ENCODE peak calls at places on chromosomes 2 and 18, in six cellular contexts. D is K562, U is GM12878, Y is HepG2, Z is H1, E is HCT116. N is an unnamed sample. For H3K4me1, the result is how much of the 10 kb centered on the place peaks cover.

GRCh38 chr2:207474871-207475485 is 54.8 kb upstream of the CREB1 start:
- DNase-seq in E (peak), U (no peak), Z (no peak), Y (peak), D (peak), N (peak)

GRCh38 chr18:24268784-24269550 is 128.7 kb downstream of the OSBPL1A start:
- DNase-seq in D (no peak), Z (no peak), Y (no peak), U (no peak), E (no peak), N (no peak)

GRCh38 chr2:239805043-239805329 is 220.2 kb downstream of the NDUFA10 start:
- DNase-seq in U (no peak), Y (no peak), E (no peak), D (no peak), Z (no peak), N (no peak)

GRCh38 chr18:66280470-66280869 is 323.4 kb downstream of the CDH19 start:
- DNase-seq in D (no peak), U (no peak), Z (no peak), E (no peak), Y (no peak), N (no peak)

GRCh38 chr2:182920631-182921056 is 54.2 kb upstream of the FRZB start:
- DNase-seq in Z (no peak), E (no peak), D (no peak), U (no peak), Y (no peak), N (no peak)

GRCh38 chr2:230794472-230794871 is 70.3 kb upstream of the ITM2C start:
- DNase-seq in E (no peak), Z (no peak), D (no peak), Y (no peak), U (no peak), N (no peak)

GRCh38 chr2:86633094-86633740 is 9.6 kb upstream of the RNF103 start:
- DNase-seq in Z (no peak), U (no peak), E (no peak), Y (no peak), D (no peak), N (no peak)

GRCh38 chr2:18578033-18578432 is 11.3 kb downstream of the NT5C1B start:
- DNase-seq in Z (no peak), U (no peak), D (no peak), Y (no peak), E (no peak), N (no peak)

GRCh38 chr2:219167997-219168396 is 1.8 kb downstream of the SLC23A3 start:
- DNase-seq in Y (no peak), D (no peak), Z (no peak), E (no peak), U (no peak), N (no peak)

GRCh38 chr2:216710531-216711282 is 15.4 kb upstream of the IGFBP5 start:
- DNase-seq in Y (no peak), E (no peak), Z (no peak), U (no peak), D (no peak), N (no peak)

GRCh38 chr2:38483773-38484501 is 106.9 kb upstream of the ATL2 start:
- DNase-seq in U (no peak), D (peak), Y (no peak), Z (no peak), E (no peak), N (no peak)

GRCh38 chr18:52685316-52685715 is 345.3 kb downstream of the DCC start:
- DNase-seq in D (no peak), E (no peak), Y (no peak), Z (no peak), U (no peak), N (no peak)

GRCh38 chr18:62157843-62158242 is 29.0 kb downstream of the PIGN start:
- DNase-seq in U (no peak), E (no peak), Y (no peak), D (no peak), Z (no peak), N (no peak)

DNA sequence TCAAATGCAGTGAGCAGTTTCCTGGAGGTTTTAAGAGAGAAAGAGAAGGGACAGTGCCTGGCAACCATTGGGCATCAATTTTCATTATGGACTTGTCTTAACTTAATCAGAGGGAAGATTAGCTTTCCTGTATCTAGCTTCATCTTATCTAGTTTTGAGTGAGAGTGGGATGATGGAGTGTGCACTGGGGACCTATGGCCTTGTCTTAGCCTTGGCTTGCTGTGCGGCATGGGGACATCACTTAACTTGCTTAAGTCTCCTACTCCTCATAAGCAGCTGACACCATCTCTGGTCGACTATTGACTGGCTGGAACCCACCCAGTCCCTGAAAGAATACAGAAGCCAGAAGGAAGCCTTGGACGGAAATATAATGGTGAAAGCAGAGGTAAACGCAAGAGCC is 344.0 kb downstream of the SOX11 start:
- DNase-seq in E (no peak), Z (no peak), D (no peak), U (no peak), Y (no peak), N (no peak)
- TF ChIP-seq ZNF274 in E (no peak), Z (no peak), D (no peak), U (no peak), Y (no peak), N (no peak)

GRCh38 chr18:3268306-3268705 is 6.4 kb downstream of the MYL12B start:
- DNase-seq in U (no peak), D (no peak), Z (no peak), Y (no peak), E (no peak), N (no peak)

GRCh38 chr18:3266062-3266608 is 4.2 kb downstream of the MYL12B start:
- DNase-seq in U (no peak), E (no peak), D (peak), Z (no peak), Y (no peak), N (no peak)

GRCh38 chr18:3269241-3269640 is 7.3 kb downstream of the MYL12B start:
- DNase-seq in Y (no peak), Z (no peak), D (peak), U (no peak), E (no peak), N (no peak)

GRCh38 chr18:3273042-3273441 is 11.1 kb downstream of the MYL12B start:
- DNase-seq in E (no peak), Y (no peak), D (no peak), Z (no peak), U (no peak), N (no peak)

DNA sequence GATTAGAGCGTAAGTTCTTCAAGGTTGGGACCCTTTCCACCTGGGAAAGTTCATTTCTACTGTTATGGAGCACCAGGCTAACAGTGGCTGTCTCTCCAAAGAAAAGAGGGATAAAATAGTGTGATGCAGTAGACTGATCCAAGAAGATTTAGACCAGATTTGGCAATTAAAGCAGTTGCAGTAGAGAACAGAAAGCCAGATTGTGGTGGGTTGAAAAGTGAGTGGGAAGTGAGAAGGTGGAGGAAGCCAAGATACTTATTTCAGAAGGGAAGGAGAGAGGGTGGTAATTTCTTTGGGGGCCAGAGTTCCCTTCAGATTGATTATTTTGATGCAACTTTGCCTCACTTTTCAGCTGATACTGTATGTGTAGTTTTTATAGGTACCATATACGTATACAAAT is 8.0 kb downstream of the MYL12B start:
- DNase-seq in U (no peak), D (no peak), Z (no peak), Y (no peak), E (no peak), N (no peak)
- H3K4me1 ChIP-seq in U (under half), D (under half), Z (under half), Y (under half), E (under half), N (under half)

GRCh38 chr18:63787673-63788072 is 12.5 kb downstream of the SERPINB7 start:
- DNase-seq in D (no peak), E (no peak), U (no peak), Z (no peak), Y (no peak), N (no peak)

GRCh38 chr18:63785031-63785430 is 9.8 kb downstream of the SERPINB7 start:
- DNase-seq in D (no peak), E (no peak), Z (no peak), Y (no peak), U (no peak), N (no peak)

GRCh38 chr18:63783394-63783793 is 8.2 kb downstream of the SERPINB7 start:
- DNase-seq in Y (no peak), Z (no peak), U (no peak), D (no peak), E (peak), N (no peak)

GRCh38 chr18:63789327-63789726 is 14.1 kb downstream of the SERPINB7 start:
- DNase-seq in E (no peak), Y (no peak), U (no peak), Z (no peak), D (no peak), N (no peak)

GRCh38 chr18:63788447-63789096 is 13.4 kb downstream of the SERPINB7 start:
- DNase-seq in Z (no peak), Y (no peak), E (peak), D (no peak), U (no peak), N (no peak)
- TF ChIP-seq ZNF274 in Z (no peak), Y (no peak), E (no peak), D (no peak), U (no peak), N (no peak)

DNA sequence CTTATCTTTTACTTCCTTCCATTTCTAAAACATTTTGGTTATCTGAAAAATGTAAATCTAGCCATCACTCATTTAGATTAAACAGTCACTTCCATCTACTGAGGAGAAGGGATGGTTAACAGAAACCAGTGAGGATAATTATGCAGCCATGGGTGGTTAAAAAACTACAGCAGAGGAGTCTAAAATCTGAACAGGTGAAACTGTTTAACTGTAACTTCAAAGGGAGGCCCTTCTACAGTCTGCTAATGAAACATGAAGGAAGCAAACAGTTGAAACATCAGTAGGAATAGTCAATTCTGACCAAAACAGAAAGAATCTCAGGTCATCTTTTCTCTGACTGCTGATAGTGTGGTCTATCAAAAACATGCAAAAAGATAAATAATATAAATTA is 71.0 kb downstream of the DTNB start:
- DNase-seq in U (no peak), Y (no peak), E (no peak), D (no peak), Z (no peak), N (no peak)
- H3K4me1 ChIP-seq in U (under half), Y (under half), E (under half), D (under half), Z (under half), N (under half)

GRCh38 chr2:48844418-48845155 is 89.1 kb upstream of the LHCGR start:
- DNase-seq in Z (no peak), E (no peak), Y (no peak), U (no peak), D (no peak), N (no peak)
- TF ChIP-seq ZNF274 in Z (no peak), E (no peak), Y (no peak), U (no peak), D (no peak), N (no peak)

DNA sequence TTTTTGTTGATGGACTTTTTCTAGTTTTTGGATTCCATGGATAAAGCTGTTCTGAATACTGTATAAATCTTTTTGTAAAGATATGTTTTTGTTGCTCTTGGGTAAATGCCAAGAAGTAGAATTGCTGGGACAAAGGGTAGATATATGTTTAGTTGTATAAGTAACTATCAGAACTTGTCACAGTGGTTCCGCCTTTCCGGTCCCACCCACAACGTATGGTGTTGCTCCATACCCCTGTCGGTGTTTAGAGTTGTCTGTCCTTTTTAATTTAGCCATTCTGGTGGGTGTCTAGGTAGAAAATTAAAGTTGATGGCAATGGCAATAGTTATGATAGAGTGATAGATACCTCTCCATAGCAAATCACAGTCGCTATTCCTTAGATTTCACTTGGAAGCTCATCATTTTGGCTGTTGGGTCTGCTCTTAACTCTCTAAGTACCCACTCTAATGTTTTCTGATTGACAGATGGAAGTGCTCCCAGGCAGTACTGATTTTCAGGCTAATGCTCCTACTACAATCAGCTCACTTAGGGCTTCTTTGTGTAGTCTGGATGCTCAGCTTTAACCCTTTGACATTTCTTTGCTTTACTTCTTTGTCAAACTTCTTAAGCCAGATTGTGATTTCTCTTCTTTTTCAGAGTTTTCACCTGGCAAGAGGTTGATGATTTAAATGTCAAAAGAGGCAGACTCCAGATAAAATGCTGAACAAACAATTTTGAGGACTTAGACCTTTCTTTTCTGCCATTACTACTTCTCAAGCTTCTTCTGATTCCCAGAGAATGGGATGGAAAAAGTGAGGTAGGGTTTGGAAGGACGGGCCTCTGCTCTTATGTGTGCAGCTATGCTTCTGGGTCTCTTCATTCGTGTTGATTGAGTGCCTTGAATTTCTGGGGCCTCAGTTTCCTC is 156.4 kb downstream of the AQP4 start:
- DNase-seq in U (no peak), D (no peak), E (no peak), Z (no peak), Y (no peak), N (no peak)
- H3K4me1 ChIP-seq in U (under half), D (under half), E (under half), Z (under half), Y (under half), N (under half)

DNA sequence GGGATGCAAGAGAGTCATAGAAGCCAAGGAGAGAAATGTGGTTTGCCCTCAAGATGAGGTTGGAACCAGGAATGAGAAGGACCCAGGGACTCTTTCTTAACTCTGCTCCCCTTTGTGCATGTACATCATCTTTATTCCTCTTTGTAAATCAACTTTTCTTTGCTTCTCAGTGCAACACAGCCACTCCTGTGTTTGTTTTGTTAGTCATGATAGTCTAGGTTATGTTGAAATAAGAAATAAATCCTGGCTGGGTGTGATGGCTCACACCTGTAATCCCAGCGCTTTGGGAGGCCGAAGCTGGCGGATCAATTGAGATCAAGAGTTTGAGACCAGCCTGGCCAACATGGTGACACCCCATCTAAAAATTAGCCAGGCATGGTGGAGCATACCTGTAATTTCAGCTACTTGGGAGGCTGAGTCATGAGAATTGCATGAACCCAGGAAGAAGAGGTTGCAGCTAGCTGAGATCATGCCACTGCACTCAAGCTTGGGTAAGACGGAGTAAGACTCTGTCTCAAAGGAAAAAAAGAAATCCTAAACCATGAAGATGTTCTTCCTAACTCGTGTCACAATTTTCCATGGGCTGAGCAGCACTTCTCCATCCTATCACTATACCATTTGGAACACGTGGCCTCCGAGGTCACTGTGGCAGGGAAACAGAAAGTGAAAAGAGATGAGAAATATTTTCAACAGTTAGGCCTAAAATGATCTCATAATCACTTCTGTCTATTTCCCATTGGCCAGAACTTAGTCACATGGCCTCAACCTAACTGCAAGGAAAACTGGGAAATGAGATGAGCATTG is 73.0 kb upstream of the TMEM17 start:
- DNase-seq in Y (peak), Z (no peak), E (peak), D (no peak), U (no peak), N (no peak)
- TF ChIP-seq ZNF274 in Y (no peak), Z (no peak), E (no peak), D (no peak), U (no peak), N (no peak)

GRCh38 chr2:237727363-237727762 is 71.2 kb upstream of the RBM44 start:
- DNase-seq in D (no peak), U (no peak), E (no peak), Y (no peak), Z (no peak), N (no peak)

GRCh38 chr2:237731663-237732062 is 66.9 kb upstream of the RBM44 start:
- DNase-seq in Z (no peak), D (no peak), Y (peak), U (no peak), E (peak), N (no peak)

GRCh38 chr2:237732790-237733349 is 65.7 kb upstream of the RBM44 start:
- DNase-seq in Y (no peak), E (no peak), U (no peak), Z (no peak), D (peak), N (no peak)

GRCh38 chr2:237732070-237732469 is 66.5 kb upstream of the RBM44 start:
- DNase-seq in E (no peak), U (no peak), Y (peak), Z (no peak), D (no peak), N (no peak)

DNA sequence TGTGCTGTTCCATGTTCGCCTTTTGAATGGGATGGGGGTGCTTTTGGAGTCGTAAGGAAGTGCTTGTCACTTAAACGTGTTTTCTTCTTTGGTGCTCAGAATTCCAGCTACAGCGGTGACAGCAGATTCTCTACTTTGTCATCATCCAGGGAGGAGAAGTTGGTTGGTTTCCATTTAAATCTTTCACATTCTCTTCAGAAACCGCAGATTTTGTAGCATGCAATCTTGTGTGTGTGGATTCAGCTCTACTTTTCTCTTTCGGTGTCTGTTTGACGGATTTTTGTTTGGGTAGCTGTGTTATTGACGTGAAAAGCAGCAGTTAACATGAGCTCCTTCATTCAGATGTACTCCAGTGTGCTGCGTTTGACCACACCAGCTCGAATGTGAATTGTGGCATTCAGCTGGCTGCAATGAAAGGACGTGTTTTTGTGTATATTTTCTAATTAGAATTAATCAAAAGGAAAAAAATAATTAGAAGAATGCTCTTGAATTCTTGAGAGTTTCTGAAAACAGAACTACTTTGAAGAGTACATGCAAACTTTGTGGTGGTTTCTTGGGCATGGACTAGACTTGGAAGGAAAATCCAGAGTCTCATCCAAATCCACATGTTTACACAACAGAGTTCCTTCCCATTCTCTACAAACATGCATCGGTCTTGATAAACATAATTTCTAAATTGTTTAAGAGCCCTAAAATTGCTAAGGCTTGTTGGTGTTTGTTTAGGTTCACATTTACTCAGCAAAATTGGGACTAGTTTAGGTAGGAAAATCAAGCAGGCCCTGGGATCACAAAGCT is 68.7 kb upstream of the RBM44 start:
- DNase-seq in D (no peak), Z (no peak), U (no peak), E (no peak), Y (no peak), N (no peak)
- H3K4me1 ChIP-seq in D (under half), Z (under half), U (under half), E (under half), Y (half or more), N (under half)

GRCh38 chr2:205706769-205707375 is 24.6 kb downstream of the NRP2 start:
- DNase-seq in D (no peak), E (no peak), Z (no peak), Y (no peak), U (peak), N (no peak)
- TF ChIP-seq ZNF274 in D (no peak), E (no peak), Z (no peak), Y (no peak), U (no peak), N (no peak)

DNA sequence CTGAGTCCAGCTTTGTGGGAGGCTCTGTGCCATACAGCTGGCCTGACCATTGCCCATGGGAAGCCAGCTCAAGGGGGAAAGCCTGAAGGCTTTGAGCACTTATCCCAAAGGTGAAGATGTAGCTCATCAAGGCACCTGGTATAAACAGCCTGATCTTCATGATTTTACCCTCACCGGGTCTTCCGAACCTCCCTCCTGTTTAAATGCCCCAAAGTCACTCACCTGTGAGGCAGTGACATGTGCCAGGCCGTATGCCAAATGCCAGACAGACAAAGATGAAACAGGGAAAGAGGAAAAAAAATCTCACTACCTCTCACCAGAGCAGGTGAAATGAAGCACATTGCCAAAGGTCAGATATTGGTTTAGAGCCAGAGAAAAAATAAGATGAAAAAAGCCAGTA is 62.8 kb upstream of the ITSN2 start:
- DNase-seq in Y (no peak), U (no peak), E (no peak), Z (no peak), D (no peak), N (no peak)
- H3K4me1 ChIP-seq in Y (under half), U (under half), E (under half), Z (under half), D (under half), N (under half)